ENCODE peak calls at places on chromosomes 5 and 9, in ten cellular contexts. E, C, O, D, B, W, L, J, P and T are unnamed samples.

GRCh38 chr5:2240118-2240904 is 357.6 kb upstream of the IRX4 start:
- DNase-seq in E (no peak), C (no peak), O (no peak), D (no peak), B (no peak), W (no peak), L (no peak), J (no peak), P (no peak), T (no peak)

GRCh38 chr9:519579-519978 is 304.9 kb downstream of the DOCK8 start:
- DNase-seq in E (no peak), C (no peak), O (no peak), D (no peak), B (no peak), W (no peak), L (no peak), J (no peak), P (no peak), T (no peak)

GRCh38 chr9:90909225-90909624 is 107.6 kb downstream of the SYK start:
- DNase-seq in E (no peak), C (no peak), O (no peak), D (no peak), B (no peak), W (no peak), L (no peak), J (no peak), P (no peak), T (no peak)

GRCh38 chr5:139147743-139148079 is 50.5 kb downstream of the SIL1 start:
- DNase-seq in E (peak; percentile 67), C (no peak), O (peak; percentile 79), D (no peak), B (peak; percentile 86), W (no peak), L (no peak), J (no peak), P (no peak), T (no peak)

GRCh38 chr9:113564804-113565237 is 101.3 kb downstream of the RGS3 start:
- DNase-seq in E (peak; percentile 81), C (no peak), O (no peak), D (no peak), B (peak; percentile 75), W (no peak), L (no peak), J (no peak), P (no peak), T (peak; percentile 15)

GRCh38 chr5:134637106-134637721 is 4.6 kb upstream of the SAR1B start:
- DNase-seq in E (no peak), C (no peak), O (no peak), D (no peak), B (no peak), W (no peak), L (no peak), J (no peak), P (no peak), T (no peak)

GRCh38 chr5:175238326-175238725 is 205.7 kb downstream of the DRD1 start:
- DNase-seq in E (no peak), C (no peak), O (no peak), D (no peak), B (no peak), W (no peak), L (no peak), J (no peak), P (no peak), T (no peak)

GRCh38 chr5:34516686-34517085 is 139.4 kb upstream of the RAI14 start:
- DNase-seq in E (peak; percentile 55), C (no peak), O (no peak), D (no peak), B (no peak), W (no peak), L (no peak), J (no peak), P (no peak), T (no peak)

GRCh38 chr5:160262151-160262550 is 32.8 kb downstream of the FABP6 start:
- DNase-seq in E (no peak), C (no peak), O (no peak), D (no peak), B (no peak), W (no peak), L (no peak), J (no peak), P (no peak), T (no peak)

GRCh38 chr5:34673463-34674125 is 17.5 kb downstream of the RAI14 start:
- DNase-seq in E (no peak), C (no peak), O (no peak), D (no peak), B (no peak), W (no peak), L (no peak), J (no peak), P (no peak), T (no peak)

GRCh38 chr9:7045361-7045760 is 287.6 kb downstream of the KDM4C start:
- DNase-seq in E (peak; percentile 3), C (no peak), O (no peak), D (no peak), B (no peak), W (no peak), L (no peak), J (no peak), P (no peak), T (no peak)

GRCh38 chr9:99171225-99172128 is 50.3 kb downstream of the ALG2 start:
- DNase-seq in E (no peak), C (no peak), O (no peak), D (no peak), B (no peak), W (no peak), L (no peak), J (no peak), P (no peak), T (no peak)

GRCh38 chr9:32334112-32334511 is 50.3 kb upstream of the ACO1 start:
- DNase-seq in E (no peak), C (no peak), O (no peak), D (no peak), B (no peak), W (no peak), L (no peak), J (no peak), P (no peak), T (no peak)

GRCh38 chr9:27356446-27356845 is 59.5 kb upstream of the EQTN start:
- DNase-seq in E (no peak), C (no peak), O (no peak), D (no peak), B (no peak), W (no peak), L (no peak), J (no peak), P (no peak), T (no peak)

GRCh38 chr5:120529386-120529785 is 65.3 kb downstream of the PRR16 start:
- DNase-seq in E (no peak), C (no peak), O (no peak), D (no peak), B (no peak), W (no peak), L (no peak), J (no peak), P (no peak), T (no peak)

GRCh38 chr5:175709276-175709781 is 51.5 kb downstream of the HRH2 start:
- DNase-seq in E (no peak), C (no peak), O (no peak), D (no peak), B (no peak), W (no peak), L (no peak), J (no peak), P (no peak), T (no peak)

GRCh38 chr5:73448072-73448432 is 525 bp downstream of the FOXD1 start:
- DNase-seq in E (no peak), C (no peak), O (no peak), D (peak; percentile 54), B (no peak), W (no peak), L (no peak), J (no peak), P (peak; percentile 29), T (no peak)

GRCh38 chr9:111821006-111821528 is 26.3 kb upstream of the SHOC1 start:
- DNase-seq in E (no peak), C (no peak), O (no peak), D (no peak), B (no peak), W (no peak), L (no peak), J (no peak), P (no peak), T (no peak)

GRCh38 chr5:77210091-77211012 is at the start of gene PDE8B:
- DNase-seq in E (no peak), C (no peak), O (no peak), D (peak; percentile 55), B (no peak), W (no peak), L (no peak), J (no peak), P (peak; percentile 15), T (no peak)

GRCh38 chr5:44797723-44798122 is 11.0 kb upstream of the MRPS30 start:
- DNase-seq in E (no peak), C (no peak), O (no peak), D (no peak), B (no peak), W (no peak), L (no peak), J (no peak), P (no peak), T (no peak)

GRCh38 chr5:80260461-80260860 is 4.6 kb upstream of the SERINC5 start:
- DNase-seq in E (no peak), C (no peak), O (no peak), D (no peak), B (peak; percentile 40), W (no peak), L (no peak), J (no peak), P (no peak), T (no peak)

GRCh38 chr5:78953092-78953800 is 31.9 kb downstream of the ARSB start:
- DNase-seq in E (peak; percentile 65), C (no peak), O (no peak), D (no peak), B (no peak), W (no peak), L (no peak), J (no peak), P (no peak), T (no peak)

GRCh38 chr5:55308254-55308836 is 556 bp downstream of the MTREX start:
- DNase-seq in E (peak; percentile 26), C (no peak), O (no peak), D (no peak), B (no peak), W (no peak), L (peak; percentile 5), J (no peak), P (no peak), T (peak; percentile 58)

GRCh38 chr9:127999461-127999860 is 18.7 kb upstream of the EEIG1 start:
- DNase-seq in E (no peak), C (no peak), O (no peak), D (no peak), B (no peak), W (no peak), L (no peak), J (no peak), P (no peak), T (no peak)